ENCODE peak calls at places on chromosome 15, in five cellular contexts. One of them, this sample, is unnamed.

GRCh38 chr15:77507151-77507847 is 86.6 kb downstream of the HMG20A start:
- DNase-seq in AG10803: no peak
- DNase-seq in SJSA1: no peak
- DNase-seq in head of caudate nucleus: peak; percentile 49
- DNase-seq in mucosa of descending colon: peak; percentile 69
- DNase-seq in this sample: no peak

GRCh38 chr15:89104172-89104564 is 15.9 kb downstream of the ABHD2 start:
- DNase-seq in mucosa of descending colon: no peak
- DNase-seq in AG10803: peak; percentile 43
- DNase-seq in SJSA1: no peak
- DNase-seq in head of caudate nucleus: no peak
- DNase-seq in this sample: peak; percentile 33

GRCh38 chr15:81108427-81108826 is 25.6 kb upstream of the CFAP161 start:
- DNase-seq in AG10803: no peak
- DNase-seq in head of caudate nucleus: no peak
- DNase-seq in SJSA1: no peak
- DNase-seq in mucosa of descending colon: peak; percentile 15
- DNase-seq in this sample: no peak

GRCh38 chr15:95659646-95660045 is 670.9 kb upstream of the NR2F2 start:
- DNase-seq in SJSA1: no peak
- DNase-seq in head of caudate nucleus: no peak
- DNase-seq in AG10803: no peak
- DNase-seq in mucosa of descending colon: no peak
- DNase-seq in this sample: no peak

GRCh38 chr15:101489633-101490407 is at the start of gene PCSK6:
- DNase-seq in AG10803: no peak
- DNase-seq in mucosa of descending colon: peak; percentile 54
- DNase-seq in head of caudate nucleus: peak; percentile 71
- DNase-seq in SJSA1: no peak
- DNase-seq in this sample: no peak

GRCh38 chr15:100116416-100117190 is 225.2 kb downstream of the ADAMTS17 start:
- DNase-seq in AG10803: no peak
- DNase-seq in mucosa of descending colon: no peak
- DNase-seq in head of caudate nucleus: peak; percentile 57
- DNase-seq in SJSA1: no peak
- DNase-seq in this sample: no peak

GRCh38 chr15:29420188-29420587 is 150.6 kb upstream of the NSMCE3 start:
- DNase-seq in mucosa of descending colon: no peak
- DNase-seq in AG10803: no peak
- DNase-seq in SJSA1: no peak
- DNase-seq in head of caudate nucleus: no peak
- DNase-seq in this sample: no peak

GRCh38 chr15:72182673-72183072 is 14.9 kb downstream of the GRAMD2A start:
- DNase-seq in SJSA1: no peak
- DNase-seq in AG10803: no peak
- DNase-seq in head of caudate nucleus: no peak
- DNase-seq in mucosa of descending colon: no peak
- DNase-seq in this sample: no peak

GRCh38 chr15:57297163-57297593 is 79.1 kb upstream of the CGNL1 start:
- DNase-seq in AG10803: no peak
- DNase-seq in head of caudate nucleus: no peak
- DNase-seq in SJSA1: no peak
- DNase-seq in mucosa of descending colon: no peak
- DNase-seq in this sample: no peak

This sample was measured in astrocyte.